ENCODE peak calls at places on chromosome 19, in ten cellular contexts. R is A549, A is endothelial cell of umbilical vein, F is ovary, Y is suprapubic skin, M is tibial nerve, C is K562, E is spleen, B is adrenal gland, N is body of pancreas. P is an unnamed sample. For H3K4me1, the result is how much of the 10 kb centered on the place peaks cover.

GRCh38 chr19:7833225-7834156 is 3.5 kb downstream of the EVI5L start:
- DNase-seq in R (peak), A (no peak), F (no peak), Y (no peak), M (peak), C (peak), E (peak), B (no peak), N (peak), P (peak)

GRCh38 chr19:38478273-38478971 is 44.9 kb downstream of the RYR1 start:
- DNase-seq in R (peak), A (no peak), F (no peak), Y (no peak), M (no peak), C (peak), E (no peak), B (no peak), N (no peak), P (no peak)

GRCh38 chr19:38452430-38453366 is 19.2 kb downstream of the RYR1 start:
- DNase-seq in R (peak), A (no peak), F (no peak), Y (no peak), M (no peak), C (peak), E (no peak), B (no peak), N (no peak), P (peak)

GRCh38 chr19:14496849-14497346 is 971 bp upstream of the GIPC1 start:
- DNase-seq in R (no peak), A (no peak), F (no peak), Y (no peak), M (no peak), C (peak), E (no peak), B (no peak), N (no peak), P (no peak)

GRCh38 chr19:39327990-39328705 is 7.5 kb upstream of the LRFN1 start:
- DNase-seq in R (peak), A (peak), F (peak), Y (peak), M (peak), C (peak), E (peak), B (peak), N (peak), P (peak)

GRCh38 chr19:42284641-42285341 is 15.7 kb downstream of the CIC start:
- DNase-seq in R (no peak), A (peak), F (peak), Y (no peak), M (no peak), C (no peak), E (peak), B (peak), N (no peak), P (no peak)

GRCh38 chr19:719636-720377 is 11.1 kb downstream of the PALM start:
- DNase-seq in R (no peak), A (no peak), F (peak), Y (no peak), M (no peak), C (peak), E (no peak), B (no peak), N (no peak), P (no peak)

GRCh38 chr19:18503337-18503970 is 18.4 kb downstream of the ELL start:
- DNase-seq in R (no peak), A (no peak), F (no peak), Y (no peak), M (no peak), C (no peak), E (peak), B (no peak), N (no peak), P (no peak)

GRCh38 chr19:9139609-9140158 is 513 bp upstream of the ZNF317 start:
- DNase-seq in R (no peak), A (peak), F (no peak), Y (no peak), M (no peak), C (no peak), E (no peak), B (no peak), N (no peak), P (no peak)

GRCh38 chr19:38639679-38640078 is 7.8 kb upstream of the ACTN4 start:
- DNase-seq in R (no peak), A (no peak), F (no peak), Y (no peak), M (no peak), C (no peak), E (no peak), B (no peak), N (no peak), P (no peak)

GRCh38 chr19:48887861-48888612 is 10.5 kb downstream of the TULP2 start:
- DNase-seq in R (peak), A (no peak), F (no peak), Y (no peak), M (no peak), C (no peak), E (no peak), B (no peak), N (no peak), P (no peak)

GRCh38 chr19:4256563-4256962 is 9.7 kb downstream of the YJU2 start:
- DNase-seq in R (peak), A (no peak), F (no peak), Y (no peak), M (no peak), C (peak), E (no peak), B (no peak), N (no peak), P (no peak)
- TF ChIP-seq CTCF in R (no peak), A (peak), F (no peak), Y (no peak), M (no peak), C (peak), E (no peak), B (no peak), N (no peak), P (no peak)

DNA sequence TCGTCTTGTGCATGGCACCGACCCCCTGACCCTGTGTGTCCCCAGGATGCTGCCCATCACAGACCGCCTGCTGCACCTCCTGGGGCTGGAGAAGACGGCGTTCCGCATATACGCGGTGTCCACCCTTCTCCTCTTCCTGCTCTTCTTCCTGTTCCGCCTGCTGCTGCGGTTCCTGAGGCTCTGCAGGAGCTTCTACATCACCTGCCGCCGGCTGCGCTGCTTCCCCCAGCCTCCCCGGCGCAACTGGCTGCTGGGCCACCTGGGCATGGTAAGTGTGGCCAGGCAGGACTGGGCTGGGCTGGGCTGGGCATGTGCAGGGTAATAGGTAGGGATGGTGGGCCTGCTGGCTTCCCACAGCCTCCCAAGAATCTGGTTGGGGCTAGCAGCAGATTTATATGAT is 17.0 kb downstream of the CYP4F22 start:
- DNase-seq in R (no peak), A (no peak), F (no peak), Y (no peak), M (no peak), C (no peak), E (no peak), B (no peak), N (no peak), P (no peak)
- H3K4me1 ChIP-seq in R (under half), A (under half), F (under half), Y (under half), M (under half), C (under half), E (under half), B (under half), N (under half), P (under half)

DNA sequence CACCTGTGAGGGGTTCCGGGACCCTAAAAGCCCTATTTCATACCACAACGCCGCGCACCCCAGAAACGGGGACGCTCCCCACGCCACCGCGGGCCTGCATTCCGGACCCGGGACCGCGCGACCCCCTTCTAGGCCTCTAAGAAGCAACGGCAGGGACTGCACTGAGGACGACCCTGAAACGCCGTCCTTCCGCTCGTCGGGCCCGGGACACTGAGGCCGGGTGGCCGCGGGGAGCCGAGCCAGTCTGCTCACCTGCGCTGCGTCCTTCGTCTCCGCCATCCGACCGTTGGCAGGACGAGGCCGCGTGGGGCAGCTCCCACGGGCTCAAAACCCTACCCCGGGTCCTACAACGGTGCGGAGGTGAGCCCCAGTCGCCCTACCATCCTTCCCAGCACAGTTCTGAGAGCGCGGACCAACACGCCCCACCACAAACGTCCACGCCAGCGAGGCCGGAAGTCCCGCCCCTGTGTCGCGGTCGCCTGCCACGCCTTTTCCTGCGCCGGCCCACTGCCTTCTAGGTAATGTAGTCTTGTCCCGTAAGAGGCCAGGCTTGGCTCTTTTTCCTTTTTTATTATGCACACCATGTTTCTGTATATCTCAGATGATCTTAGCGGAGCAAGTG is at the start of gene ZNF550:
- DNase-seq in R (peak), A (peak), F (peak), Y (peak), M (peak), C (peak), E (peak), B (peak), N (peak), P (peak)
- TF ChIP-seq POLR2A in R (peak), A (peak), F (peak), Y (no peak), M (peak), C (peak), E (no peak), B (peak), N (peak), P (no peak)

GRCh38 chr19:46787331-46788100 is 878 bp downstream of the SLC1A5 start:
- DNase-seq in R (peak), A (peak), F (peak), Y (no peak), M (peak), C (no peak), E (peak), B (peak), N (peak), P (peak)
- TF ChIP-seq CTCF in R (no peak), A (no peak), F (no peak), Y (no peak), M (peak), C (no peak), E (no peak), B (no peak), N (no peak), P (no peak)

GRCh38 chr19:55553217-55554182 is 8.2 kb upstream of the SBK3 start:
- DNase-seq in R (no peak), A (no peak), F (no peak), Y (no peak), M (no peak), C (no peak), E (no peak), B (no peak), N (no peak), P (no peak)

GRCh38 chr19:55549500-55550320 is 4.4 kb upstream of the SBK3 start:
- DNase-seq in R (peak), A (peak), F (no peak), Y (no peak), M (no peak), C (no peak), E (no peak), B (no peak), N (no peak), P (peak)

GRCh38 chr19:55552206-55552605 is 6.9 kb upstream of the SBK3 start:
- DNase-seq in R (no peak), A (no peak), F (no peak), Y (no peak), M (no peak), C (no peak), E (no peak), B (no peak), N (no peak), P (no peak)

GRCh38 chr19:55552620-55553019 is 7.3 kb upstream of the SBK3 start:
- DNase-seq in R (no peak), A (no peak), F (no peak), Y (no peak), M (no peak), C (no peak), E (no peak), B (no peak), N (no peak), P (peak)

DNA sequence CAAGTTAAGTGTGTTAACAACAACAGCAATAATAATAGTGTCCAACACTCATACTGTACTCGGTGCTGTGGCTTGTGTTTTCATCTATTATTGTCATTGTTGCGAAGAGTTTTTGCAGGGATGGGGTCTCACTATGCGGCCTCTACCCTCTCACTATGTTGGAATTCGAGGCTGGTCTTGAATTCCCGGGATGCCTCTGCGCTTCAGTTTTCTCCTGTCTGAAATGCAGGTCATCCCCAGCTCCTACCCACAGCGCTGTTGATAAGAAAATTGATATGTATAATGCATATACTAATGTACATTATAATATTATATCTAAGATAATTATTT is 4.9 kb upstream of the SBK3 start:
- DNase-seq in R (no peak), A (no peak), F (no peak), Y (no peak), M (no peak), C (no peak), E (no peak), B (no peak), N (no peak), P (no peak)
- H3K4me1 ChIP-seq in R (half or more), A (under half), F (under half), Y (under half), M (under half), C (under half), E (under half), B (under half), N (under half), P (under half)

GRCh38 chr19:45585158-45585577 is 566 bp upstream of the OPA3 start:
- DNase-seq in R (no peak), A (no peak), F (no peak), Y (no peak), M (no peak), C (no peak), E (no peak), B (no peak), N (no peak), P (no peak)
- TF ChIP-seq POLR2A in R (no peak), A (no peak), F (no peak), Y (no peak), M (no peak), C (no peak), E (no peak), B (no peak), N (no peak), P (no peak)

GRCh38 chr19:6199240-6199983 is 63.9 kb downstream of the ACSBG2 start:
- DNase-seq in R (peak), A (peak), F (peak), Y (peak), M (peak), C (peak), E (peak), B (peak), N (peak), P (peak)
- TF ChIP-seq CTCF in R (no peak), A (peak), F (peak), Y (peak), M (peak), C (peak), E (no peak), B (peak), N (no peak), P (no peak)

GRCh38 chr19:44643605-44644390 is at the start of gene PVR:
- DNase-seq in R (peak), A (peak), F (peak), Y (no peak), M (no peak), C (peak), E (peak), B (peak), N (peak), P (peak)

GRCh38 chr19:44640518-44640917 is 3.2 kb upstream of the PVR start:
- DNase-seq in R (no peak), A (no peak), F (no peak), Y (no peak), M (no peak), C (no peak), E (no peak), B (no peak), N (no peak), P (no peak)

GRCh38 chr19:44641460-44641859 is 2.2 kb upstream of the PVR start:
- DNase-seq in R (no peak), A (no peak), F (no peak), Y (no peak), M (no peak), C (no peak), E (no peak), B (no peak), N (no peak), P (no peak)

GRCh38 chr19:44641866-44642265 is 1.8 kb upstream of the PVR start:
- DNase-seq in R (no peak), A (no peak), F (no peak), Y (no peak), M (no peak), C (no peak), E (no peak), B (no peak), N (no peak), P (no peak)

DNA sequence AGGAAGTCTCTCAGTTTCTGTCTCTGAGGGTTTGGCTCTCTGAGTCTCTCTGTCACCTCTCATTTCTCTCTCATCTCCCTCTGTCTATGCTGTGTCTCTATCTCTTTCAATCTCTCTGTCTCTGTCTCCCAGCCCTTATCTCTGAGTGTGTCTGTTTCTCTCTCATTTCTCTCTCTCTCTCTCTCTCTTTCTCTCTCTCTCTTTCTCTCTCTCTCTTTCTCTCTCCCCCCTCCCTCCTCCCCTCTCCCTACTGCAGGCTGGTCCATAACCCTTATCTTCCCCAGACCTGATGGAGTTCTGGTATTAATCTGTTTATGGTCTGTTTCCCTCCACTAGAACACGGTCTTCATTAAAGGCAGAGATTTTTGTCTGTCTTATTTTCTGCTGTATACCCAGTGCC is 1.3 kb upstream of the PVR start:
- DNase-seq in R (no peak), A (no peak), F (no peak), Y (no peak), M (no peak), C (no peak), E (no peak), B (no peak), N (no peak), P (no peak)
- H3K4me1 ChIP-seq in R (half or more), A (under half), F (under half), Y (under half), M (under half), C (under half), E (under half), B (under half), N (under half), P (under half)

GRCh38 chr19:16828990-16829821 is at the start of gene SIN3B:
- DNase-seq in R (peak), A (peak), F (peak), Y (peak), M (peak), C (peak), E (peak), B (peak), N (peak), P (peak)
- TF ChIP-seq POLR2A in R (peak), A (peak), F (peak), Y (peak), M (peak), C (no peak), E (peak), B (peak), N (no peak), P (peak)

DNA sequence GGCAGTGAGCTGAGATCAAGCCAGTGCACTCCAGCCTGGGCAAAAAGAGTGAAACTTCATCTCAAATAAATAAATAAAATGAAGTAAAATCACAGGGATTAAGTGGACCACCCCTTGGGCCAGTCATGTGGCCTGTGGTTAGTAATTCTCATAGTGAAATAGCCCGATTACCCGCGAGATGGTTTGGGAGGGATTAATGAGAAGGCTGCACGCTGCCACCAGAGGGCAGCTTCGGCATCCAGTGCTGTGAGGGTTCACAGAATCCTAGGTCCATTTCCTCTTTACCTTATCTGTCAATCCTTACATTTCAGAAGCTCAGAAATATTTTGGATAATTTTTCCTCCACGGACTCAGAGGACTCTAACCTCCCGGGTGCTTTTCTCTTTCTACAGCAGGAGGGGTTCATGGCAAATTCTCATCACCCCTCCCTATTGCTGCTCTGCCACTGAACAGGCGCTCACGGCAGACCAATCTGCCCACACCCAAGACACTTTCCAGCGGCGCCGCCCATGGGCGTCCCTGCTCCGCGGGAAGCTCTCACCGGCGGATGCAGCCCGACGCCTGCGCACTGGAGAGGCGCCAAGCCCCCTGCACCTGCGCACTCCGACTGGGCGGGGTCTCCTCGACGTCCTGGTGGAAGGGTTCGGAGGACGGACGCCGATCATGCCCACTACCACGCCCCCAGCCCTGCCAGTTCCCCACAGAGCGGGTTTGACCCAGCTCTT is 11.0 kb downstream of the ZNF835 start:
- DNase-seq in R (no peak), A (no peak), F (peak), Y (no peak), M (no peak), C (no peak), E (no peak), B (peak), N (peak), P (peak)
- TF ChIP-seq CTCF in R (no peak), A (no peak), F (no peak), Y (no peak), M (no peak), C (peak), E (peak), B (peak), N (no peak), P (no peak)